ENCODE peak calls at places on chromosomes 5 and 9, in nine cellular contexts. One of them, this sample, is unnamed.

GRCh38 chr5:176880393-176881020 is 18.6 kb downstream of the HK3 start:
- DNase-seq in type B pancreatic cell: no peak
- DNase-seq in WTC11: no peak
- DNase-seq in GM13977: no peak
- DNase-seq in Calu3: no peak
- DNase-seq in HFF-Myc: no peak
- DNase-seq in colonic mucosa: no peak
- DNase-seq in fibroblast of lung: no peak
- DNase-seq in PC-9: no peak
- DNase-seq in this sample: no peak

GRCh38 chr9:136328622-136329041 is 1.3 kb downstream of the GPSM1 start:
- DNase-seq in type B pancreatic cell: no peak
- DNase-seq in Calu3: no peak
- DNase-seq in fibroblast of lung: peak
- DNase-seq in colonic mucosa: no peak
- DNase-seq in GM13977: peak
- DNase-seq in WTC11: no peak
- DNase-seq in PC-9: no peak
- DNase-seq in HFF-Myc: no peak
- DNase-seq in this sample: no peak

GRCh38 chr9:99748251-99748650 is 73.4 kb upstream of the NR4A3 start:
- DNase-seq in GM13977: no peak
- DNase-seq in colonic mucosa: no peak
- DNase-seq in Calu3: no peak
- DNase-seq in HFF-Myc: no peak
- DNase-seq in WTC11: no peak
- DNase-seq in PC-9: no peak
- DNase-seq in type B pancreatic cell: no peak
- DNase-seq in fibroblast of lung: no peak
- DNase-seq in this sample: no peak

GRCh38 chr5:40121236-40121635 is 558.5 kb upstream of the PTGER4 start:
- DNase-seq in HFF-Myc: no peak
- DNase-seq in fibroblast of lung: no peak
- DNase-seq in PC-9: no peak
- DNase-seq in Calu3: no peak
- DNase-seq in GM13977: no peak
- DNase-seq in type B pancreatic cell: no peak
- DNase-seq in WTC11: no peak
- DNase-seq in colonic mucosa: no peak
- DNase-seq in this sample: no peak

GRCh38 chr9:113898151-113898550 is 22.0 kb downstream of the ZNF618 start:
- DNase-seq in WTC11: no peak
- DNase-seq in type B pancreatic cell: no peak
- DNase-seq in PC-9: no peak
- DNase-seq in colonic mucosa: no peak
- DNase-seq in Calu3: no peak
- DNase-seq in GM13977: no peak
- DNase-seq in HFF-Myc: no peak
- DNase-seq in fibroblast of lung: no peak
- DNase-seq in this sample: no peak

GRCh38 chr5:61802456-61802855 is 470.4 kb downstream of the ZSWIM6 start:
- DNase-seq in colonic mucosa: no peak
- DNase-seq in PC-9: no peak
- DNase-seq in fibroblast of lung: no peak
- DNase-seq in type B pancreatic cell: no peak
- DNase-seq in WTC11: no peak
- DNase-seq in GM13977: no peak
- DNase-seq in Calu3: no peak
- DNase-seq in HFF-Myc: no peak
- DNase-seq in this sample: no peak

GRCh38 chr5:41542183-41542582 is 31.8 kb upstream of the PLCXD3 start:
- DNase-seq in WTC11: no peak
- DNase-seq in HFF-Myc: no peak
- DNase-seq in fibroblast of lung: no peak
- DNase-seq in type B pancreatic cell: no peak
- DNase-seq in Calu3: no peak
- DNase-seq in PC-9: no peak
- DNase-seq in colonic mucosa: no peak
- DNase-seq in GM13977: no peak
- DNase-seq in this sample: no peak

GRCh38 chr5:26470439-26470838 is 567.9 kb downstream of the CDH9 start:
- DNase-seq in GM13977: no peak
- DNase-seq in type B pancreatic cell: no peak
- DNase-seq in PC-9: no peak
- DNase-seq in Calu3: no peak
- DNase-seq in colonic mucosa: no peak
- DNase-seq in WTC11: no peak
- DNase-seq in HFF-Myc: no peak
- DNase-seq in fibroblast of lung: no peak
- DNase-seq in this sample: no peak

GRCh38 chr9:73866451-73866850 is 630.7 kb upstream of the RORB start:
- DNase-seq in HFF-Myc: no peak
- DNase-seq in colonic mucosa: no peak
- DNase-seq in GM13977: no peak
- DNase-seq in Calu3: no peak
- DNase-seq in WTC11: no peak
- DNase-seq in type B pancreatic cell: no peak
- DNase-seq in fibroblast of lung: no peak
- DNase-seq in PC-9: no peak
- DNase-seq in this sample: no peak

GRCh38 chr9:91160181-91160580 is 201.5 kb downstream of the AUH start:
- DNase-seq in type B pancreatic cell: no peak
- DNase-seq in colonic mucosa: no peak
- DNase-seq in WTC11: no peak
- DNase-seq in Calu3: no peak
- DNase-seq in GM13977: no peak
- DNase-seq in PC-9: no peak
- DNase-seq in HFF-Myc: no peak
- DNase-seq in fibroblast of lung: no peak
- DNase-seq in this sample: no peak

GRCh38 chr9:127448112-127448805 is 2.9 kb downstream of the RPL12 start:
- DNase-seq in Calu3: no peak
- DNase-seq in WTC11: no peak
- DNase-seq in fibroblast of lung: no peak
- DNase-seq in HFF-Myc: no peak
- DNase-seq in PC-9: no peak
- DNase-seq in GM13977: no peak
- DNase-seq in colonic mucosa: no peak
- DNase-seq in type B pancreatic cell: no peak
- DNase-seq in this sample: no peak

GRCh38 chr9:19416143-19416542 is 7.3 kb downstream of the ACER2 start:
- DNase-seq in PC-9: no peak
- DNase-seq in colonic mucosa: no peak
- DNase-seq in WTC11: no peak
- DNase-seq in HFF-Myc: no peak
- DNase-seq in type B pancreatic cell: no peak
- DNase-seq in fibroblast of lung: peak
- DNase-seq in GM13977: no peak
- DNase-seq in Calu3: no peak
- DNase-seq in this sample: no peak

GRCh38 chr5:40676643-40677333 is 2.9 kb upstream of the PTGER4 start:
- DNase-seq in WTC11: no peak
- DNase-seq in type B pancreatic cell: no peak
- DNase-seq in HFF-Myc: peak
- DNase-seq in colonic mucosa: peak
- DNase-seq in PC-9: peak
- DNase-seq in fibroblast of lung: peak
- DNase-seq in Calu3: peak
- DNase-seq in GM13977: no peak
- DNase-seq in this sample: no peak

GRCh38 chr9:105681724-105682123 is 12.6 kb upstream of the TMEM38B start:
- DNase-seq in GM13977: no peak
- DNase-seq in colonic mucosa: no peak
- DNase-seq in fibroblast of lung: peak
- DNase-seq in type B pancreatic cell: no peak
- DNase-seq in Calu3: no peak
- DNase-seq in PC-9: no peak
- DNase-seq in WTC11: no peak
- DNase-seq in HFF-Myc: no peak
- DNase-seq in this sample: no peak

GRCh38 chr9:127053057-127053821 is 69.2 kb downstream of the ANGPTL2 start:
- DNase-seq in colonic mucosa: no peak
- DNase-seq in Calu3: no peak
- DNase-seq in GM13977: no peak
- DNase-seq in PC-9: no peak
- DNase-seq in fibroblast of lung: no peak
- DNase-seq in type B pancreatic cell: peak
- DNase-seq in WTC11: no peak
- DNase-seq in HFF-Myc: no peak
- DNase-seq in this sample: no peak

GRCh38 chr9:126563556-126563955 is 50.2 kb upstream of the LMX1B start:
- DNase-seq in fibroblast of lung: no peak
- DNase-seq in colonic mucosa: no peak
- DNase-seq in HFF-Myc: no peak
- DNase-seq in GM13977: no peak
- DNase-seq in type B pancreatic cell: no peak
- DNase-seq in Calu3: no peak
- DNase-seq in WTC11: no peak
- DNase-seq in PC-9: no peak
- DNase-seq in this sample: no peak

GRCh38 chr5:77239126-77239741 is 28.8 kb downstream of the PDE8B start:
- DNase-seq in type B pancreatic cell: no peak
- DNase-seq in fibroblast of lung: peak
- DNase-seq in colonic mucosa: no peak
- DNase-seq in WTC11: no peak
- DNase-seq in Calu3: peak
- DNase-seq in HFF-Myc: no peak
- DNase-seq in GM13977: peak
- DNase-seq in PC-9: peak
- DNase-seq in this sample: no peak

GRCh38 chr9:15389173-15389572 is 33.5 kb upstream of the SNAPC3 start:
- DNase-seq in WTC11: no peak
- DNase-seq in PC-9: no peak
- DNase-seq in Calu3: no peak
- DNase-seq in GM13977: no peak
- DNase-seq in type B pancreatic cell: no peak
- DNase-seq in colonic mucosa: no peak
- DNase-seq in fibroblast of lung: peak
- DNase-seq in HFF-Myc: no peak
- DNase-seq in this sample: no peak

GRCh38 chr9:112065781-112066606 is 109.1 kb downstream of the SUSD1 start:
- DNase-seq in Calu3: peak
- DNase-seq in WTC11: peak
- DNase-seq in colonic mucosa: peak
- DNase-seq in fibroblast of lung: peak
- DNase-seq in HFF-Myc: no peak
- DNase-seq in type B pancreatic cell: no peak
- DNase-seq in PC-9: peak
- DNase-seq in GM13977: no peak
- DNase-seq in this sample: no peak

GRCh38 chr5:149546974-149547373 is 4.3 kb downstream of the CSNK1A1 start:
- DNase-seq in WTC11: no peak
- DNase-seq in fibroblast of lung: peak
- DNase-seq in GM13977: no peak
- DNase-seq in type B pancreatic cell: no peak
- DNase-seq in colonic mucosa: peak
- DNase-seq in HFF-Myc: no peak
- DNase-seq in Calu3: peak
- DNase-seq in PC-9: no peak
- DNase-seq in this sample: no peak

GRCh38 chr5:150500905-150501304 is 7.0 kb upstream of the NDST1 start:
- DNase-seq in GM13977: no peak
- DNase-seq in Calu3: no peak
- DNase-seq in PC-9: no peak
- DNase-seq in colonic mucosa: no peak
- DNase-seq in fibroblast of lung: no peak
- DNase-seq in HFF-Myc: no peak
- DNase-seq in WTC11: no peak
- DNase-seq in type B pancreatic cell: no peak
- DNase-seq in this sample: no peak

GRCh38 chr5:18653216-18653752 is 1019.0 kb downstream of the TAF11L14 start:
- DNase-seq in HFF-Myc: no peak
- DNase-seq in colonic mucosa: no peak
- DNase-seq in GM13977: no peak
- DNase-seq in type B pancreatic cell: no peak
- DNase-seq in PC-9: no peak
- DNase-seq in Calu3: no peak
- DNase-seq in fibroblast of lung: no peak
- DNase-seq in WTC11: no peak
- DNase-seq in this sample: no peak

GRCh38 chr5:56148453-56148971 is 84.6 kb downstream of the ANKRD55 start:
- DNase-seq in HFF-Myc: no peak
- DNase-seq in fibroblast of lung: peak
- DNase-seq in GM13977: peak
- DNase-seq in type B pancreatic cell: no peak
- DNase-seq in PC-9: no peak
- DNase-seq in WTC11: no peak
- DNase-seq in Calu3: no peak
- DNase-seq in colonic mucosa: no peak
- DNase-seq in this sample: no peak

GRCh38 chr9:129869585-129870501 is 34.6 kb downstream of the USP20 start:
- DNase-seq in fibroblast of lung: no peak
- DNase-seq in GM13977: no peak
- DNase-seq in Calu3: no peak
- DNase-seq in PC-9: no peak
- DNase-seq in type B pancreatic cell: no peak
- DNase-seq in HFF-Myc: no peak
- DNase-seq in WTC11: no peak
- DNase-seq in colonic mucosa: no peak
- DNase-seq in this sample: no peak
- TF ChIP-seq CTCF in fibroblast of lung: no peak
- TF ChIP-seq CTCF in GM13977: no peak
- TF ChIP-seq CTCF in Calu3: no peak
- TF ChIP-seq CTCF in PC-9: no peak
- TF ChIP-seq CTCF in type B pancreatic cell: no peak
- TF ChIP-seq CTCF in HFF-Myc: no peak
- TF ChIP-seq CTCF in WTC11: no peak
- TF ChIP-seq CTCF in colonic mucosa: no peak
- TF ChIP-seq CTCF in this sample: no peak

GRCh38 chr5:42995152-42995751 is 44.9 kb downstream of the ANXA2R start:
- DNase-seq in colonic mucosa: no peak
- DNase-seq in fibroblast of lung: peak
- DNase-seq in GM13977: no peak
- DNase-seq in Calu3: no peak
- DNase-seq in WTC11: no peak
- DNase-seq in HFF-Myc: no peak
- DNase-seq in type B pancreatic cell: no peak
- DNase-seq in PC-9: no peak
- DNase-seq in this sample: no peak
- TF ChIP-seq CTCF in colonic mucosa: no peak
- TF ChIP-seq CTCF in fibroblast of lung: no peak
- TF ChIP-seq CTCF in GM13977: no peak
- TF ChIP-seq CTCF in Calu3: no peak
- TF ChIP-seq CTCF in WTC11: no peak
- TF ChIP-seq CTCF in HFF-Myc: no peak
- TF ChIP-seq CTCF in type B pancreatic cell: no peak
- TF ChIP-seq CTCF in PC-9: no peak
- TF ChIP-seq CTCF in this sample: peak

GRCh38 chr9:80605129-80605528 is 1033.4 kb downstream of the TLE4 start:
- DNase-seq in HFF-Myc: no peak
- DNase-seq in Calu3: no peak
- DNase-seq in GM13977: no peak
- DNase-seq in type B pancreatic cell: no peak
- DNase-seq in WTC11: no peak
- DNase-seq in fibroblast of lung: peak
- DNase-seq in colonic mucosa: no peak
- DNase-seq in PC-9: no peak
- DNase-seq in this sample: no peak
- TF ChIP-seq CTCF in HFF-Myc: peak
- TF ChIP-seq CTCF in Calu3: no peak
- TF ChIP-seq CTCF in GM13977: no peak
- TF ChIP-seq CTCF in type B pancreatic cell: peak
- TF ChIP-seq CTCF in WTC11: no peak
- TF ChIP-seq CTCF in fibroblast of lung: peak
- TF ChIP-seq CTCF in colonic mucosa: peak
- TF ChIP-seq CTCF in PC-9: peak
- TF ChIP-seq CTCF in this sample: peak

GRCh38 chr5:34684281-34684979 is 28.3 kb downstream of the RAI14 start:
- DNase-seq in GM13977: no peak
- DNase-seq in Calu3: peak
- DNase-seq in type B pancreatic cell: no peak
- DNase-seq in colonic mucosa: no peak
- DNase-seq in fibroblast of lung: peak
- DNase-seq in PC-9: peak
- DNase-seq in HFF-Myc: no peak
- DNase-seq in WTC11: no peak
- DNase-seq in this sample: no peak
- TF ChIP-seq CTCF in GM13977: no peak
- TF ChIP-seq CTCF in Calu3: no peak
- TF ChIP-seq CTCF in type B pancreatic cell: peak
- TF ChIP-seq CTCF in colonic mucosa: no peak
- TF ChIP-seq CTCF in fibroblast of lung: peak
- TF ChIP-seq CTCF in PC-9: no peak
- TF ChIP-seq CTCF in HFF-Myc: no peak
- TF ChIP-seq CTCF in WTC11: no peak
- TF ChIP-seq CTCF in this sample: no peak